ENCODE peak calls at places on chromosomes 5 and 9, in five cellular contexts. P, N, F, I and L are unnamed samples.

GRCh38 chr5:172114875-172115422 is 73.1 kb downstream of the STK10 start:
- DNase-seq in P (no peak), N (no peak), F (no peak), I (peak; percentile 86), L (no peak)

GRCh38 chr5:180130876-180131740 is 59.5 kb upstream of the RNF130 start:
- DNase-seq in P (no peak), N (no peak), F (no peak), I (peak; percentile 55), L (no peak)

GRCh38 chr5:125609011-125609410 is 814.2 kb upstream of the GRAMD2B start:
- DNase-seq in P (no peak), N (no peak), F (no peak), I (no peak), L (no peak)

GRCh38 chr5:163861670-163862069 is 356.3 kb downstream of the MAT2B start:
- DNase-seq in P (no peak), N (no peak), F (no peak), I (no peak), L (no peak)

GRCh38 chr5:171313481-171314206 is 4.6 kb downstream of the TLX3 start:
- DNase-seq in P (no peak), N (no peak), F (peak; percentile 12), I (peak; percentile 50), L (no peak)

GRCh38 chr5:157986431-157986990 is 127.6 kb upstream of the CLINT1 start:
- DNase-seq in P (no peak), N (no peak), F (no peak), I (no peak), L (no peak)

GRCh38 chr5:63050916-63051315 is 472.3 kb downstream of the LRRC70 start:
- DNase-seq in P (no peak), N (no peak), F (no peak), I (no peak), L (no peak)

GRCh38 chr5:160970605-160971191 is 118.7 kb upstream of the ATP10B start:
- DNase-seq in P (no peak), N (no peak), F (peak; percentile 49), I (no peak), L (no peak)

GRCh38 chr9:3292311-3292710 is 233.5 kb downstream of the RFX3 start:
- DNase-seq in P (no peak), N (no peak), F (no peak), I (no peak), L (no peak)

GRCh38 chr9:76451234-76451633 is 7.7 kb upstream of the GCNT1 start:
- DNase-seq in P (peak; percentile 51), N (peak; percentile 18), F (no peak), I (no peak), L (no peak)

GRCh38 chr5:36232533-36232932 is 9.2 kb downstream of the NADK2 start:
- DNase-seq in P (no peak), N (no peak), F (no peak), I (no peak), L (no peak)

GRCh38 chr9:75500479-75500878 is 390.0 kb upstream of the PCSK5 start:
- DNase-seq in P (no peak), N (no peak), F (no peak), I (no peak), L (no peak)

GRCh38 chr9:91415290-91415689 is 8.3 kb downstream of the NFIL3 start:
- DNase-seq in P (no peak), N (no peak), F (no peak), I (no peak), L (no peak)

GRCh38 chr9:78507008-78507407 is 210.1 kb downstream of the PSAT1 start:
- DNase-seq in P (no peak), N (no peak), F (peak; percentile 70), I (no peak), L (no peak)

GRCh38 chr9:74404620-74405019 is 92.5 kb upstream of the RORB start:
- DNase-seq in P (no peak), N (no peak), F (no peak), I (no peak), L (no peak)

GRCh38 chr9:137429974-137430722 is 7.0 kb downstream of the NOXA1 start:
- DNase-seq in P (no peak), N (no peak), F (peak; percentile 47), I (peak; percentile 60), L (no peak)

GRCh38 chr5:157603333-157604190 is 28.0 kb upstream of the ADAM19 start:
- DNase-seq in P (peak; percentile 83), N (peak; percentile 55), F (no peak), I (no peak), L (no peak)

GRCh38 chr5:161546463-161547301 is at the start of gene GABRB2:
- DNase-seq in P (peak; percentile 22), N (peak; percentile 25), F (peak; percentile 81), I (peak; percentile 78), L (no peak)

GRCh38 chr5:83531661-83532060 is 60.1 kb downstream of the VCAN start:
- DNase-seq in P (no peak), N (no peak), F (no peak), I (no peak), L (no peak)

GRCh38 chr9:135565636-135566035 is 4.1 kb downstream of the PAEP start:
- DNase-seq in P (no peak), N (no peak), F (no peak), I (no peak), L (no peak)

GRCh38 chr9:12856608-12857007 is 81.8 kb downstream of the LURAP1L start:
- DNase-seq in P (no peak), N (no peak), F (no peak), I (no peak), L (no peak)

GRCh38 chr5:156971848-156972525 is 9.0 kb upstream of the TIMD4 start:
- DNase-seq in P (no peak), N (peak; percentile 43), F (no peak), I (no peak), L (peak; percentile 48)

GRCh38 chr9:113898596-113898995 is 22.5 kb downstream of the ZNF618 start:
- DNase-seq in P (no peak), N (no peak), F (no peak), I (no peak), L (no peak)

GRCh38 chr5:154642499-154643245 is 112.5 kb upstream of the LARP1 start:
- DNase-seq in P (no peak), N (peak; percentile 38), F (peak; percentile 31), I (no peak), L (peak; percentile 17)

GRCh38 chr9:87497080-87497603 is 525 bp upstream of the DAPK1 start:
- DNase-seq in P (no peak), N (no peak), F (peak; percentile 14), I (no peak), L (no peak)

GRCh38 chr5:14383923-14384322 is 197.7 kb upstream of the OTULINL start:
- DNase-seq in P (no peak), N (no peak), F (no peak), I (no peak), L (peak; percentile 52)

GRCh38 chr9:26324787-26325186 is 567.8 kb downstream of the CAAP1 start:
- DNase-seq in P (no peak), N (no peak), F (no peak), I (no peak), L (no peak)

GRCh38 chr9:12775963-12776774 is 1.3 kb downstream of the LURAP1L start:
- DNase-seq in P (peak; percentile 53), N (peak; percentile 93), F (peak; percentile 74), I (peak; percentile 89), L (no peak)

GRCh38 chr5:107820339-107820880 is 149.7 kb upstream of the EFNA5 start:
- DNase-seq in P (no peak), N (no peak), F (no peak), I (no peak), L (no peak)

DNA sequence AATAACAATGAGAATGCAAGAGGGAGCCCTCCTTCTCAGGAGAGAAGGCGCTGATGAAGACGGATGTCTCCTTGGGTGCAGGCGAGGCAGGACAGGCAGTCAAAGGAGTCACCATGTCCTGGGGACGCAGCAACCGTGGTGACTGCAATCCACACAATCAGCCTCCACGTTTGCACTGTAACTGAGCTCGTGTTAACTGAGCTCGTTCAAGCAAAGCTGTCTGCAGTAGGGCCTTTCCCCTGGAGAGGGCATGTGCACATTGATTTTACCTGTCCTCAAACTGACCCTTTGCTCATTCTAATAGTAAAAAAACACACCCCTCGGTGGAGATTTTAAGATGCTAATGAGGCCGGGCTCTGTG is 2.8 kb downstream of the SARDH start:
- DNase-seq in P (no peak), N (no peak), F (peak; percentile 36), I (no peak), L (no peak)
- TF ChIP-seq CTCF in P (no peak), N (no peak), F (no peak), I (no peak), L (no peak)

GRCh38 chr9:14097215-14097614 is 216.7 kb downstream of the NFIB start:
- DNase-seq in P (peak; percentile 24), N (peak; percentile 27), F (no peak), I (no peak), L (no peak)
- H3K4me3 ChIP-seq in P (no peak overlapping the region), N (peak overlapping the region; percentile 12), F (no peak overlapping the region), I (no peak overlapping the region), L (no peak overlapping the region)

DNA sequence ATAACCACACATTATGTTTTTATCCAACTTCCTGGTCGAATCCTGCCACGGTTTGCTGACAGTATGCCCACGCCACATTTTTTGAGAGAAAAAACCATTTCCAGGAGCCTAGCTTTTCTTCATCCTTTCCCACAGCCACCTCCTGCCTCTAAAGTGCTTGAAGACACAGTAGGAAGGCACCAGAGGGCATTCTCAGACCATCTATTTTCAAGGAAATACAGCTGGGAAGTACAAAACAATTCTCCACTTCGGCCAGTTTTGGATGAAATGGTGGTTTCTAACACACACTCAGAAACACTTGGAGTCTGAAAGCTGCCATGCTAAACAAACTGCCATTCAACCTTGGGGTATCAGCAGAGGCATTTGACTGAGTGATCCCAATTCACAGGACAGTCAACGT is 86.3 kb upstream of the RPS23 start:
- DNase-seq in P (peak; percentile 77), N (peak; percentile 45), F (peak; percentile 48), I (no peak), L (no peak)
- TF ChIP-seq CTCF in P (peak; percentile 61), N (peak; percentile 47), F (peak; percentile 55), I (peak; percentile 46), L (peak; percentile 57)

DNA sequence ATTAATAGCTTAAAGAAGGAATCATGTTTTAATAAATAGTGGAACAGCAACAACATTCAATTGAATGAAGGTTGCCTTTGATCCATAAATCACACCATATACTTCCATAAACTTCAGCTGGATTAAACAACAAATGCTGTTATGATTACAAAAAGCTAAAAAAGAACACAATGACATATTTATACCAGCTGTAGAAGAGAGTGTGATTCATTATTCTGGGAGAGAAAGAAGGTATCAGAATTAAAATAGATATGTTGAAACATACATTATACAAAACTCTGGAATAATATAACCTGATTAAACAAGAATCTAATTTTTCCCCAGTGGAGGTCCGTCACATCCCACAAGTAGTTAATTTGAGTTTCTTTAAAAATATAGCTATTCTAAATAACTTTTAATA is 7.5 kb upstream of the RECK start:
- DNase-seq in P (no peak), N (no peak), F (no peak), I (no peak), L (no peak)
- H3K4me3 ChIP-seq in P (no peak overlapping the region), N (no peak overlapping the region), F (no peak overlapping the region), I (no peak overlapping the region), L (no peak overlapping the region)

DNA sequence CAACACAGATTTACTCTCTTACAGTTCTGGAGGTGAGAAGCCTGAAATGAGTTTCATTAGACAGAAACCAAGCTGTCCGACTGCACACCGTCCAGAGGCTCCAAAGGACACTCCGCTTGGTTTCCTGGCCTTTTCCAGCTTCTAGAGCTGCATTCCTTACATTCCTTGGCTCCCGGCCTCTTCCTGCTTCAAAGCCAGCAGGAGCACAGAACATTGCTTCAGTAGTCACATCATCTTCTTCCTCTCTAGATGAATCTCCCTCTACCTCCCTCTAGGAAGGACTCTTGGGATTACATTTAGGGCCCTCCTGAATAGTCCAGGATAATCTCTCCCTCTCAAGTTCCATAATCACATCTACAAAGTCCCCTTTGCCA is 213.3 kb downstream of the CDK5RAP2 start:
- DNase-seq in P (peak; percentile 87), N (peak; percentile 84), F (peak; percentile 52), I (no peak), L (peak; percentile 8)
- TF ChIP-seq CTCF in P (peak; percentile 69), N (peak; percentile 24), F (peak; percentile 18), I (peak; percentile 27), L (no peak)